ENCODE peak calls at places on chromosomes 6 and 20, in seven cellular contexts. One of them, this sample, is unnamed.

GRCh38 chr6:710601-711571 is 17.9 kb upstream of the EXOC2 start:
- DNase-seq in H9: peak; percentile 60
- DNase-seq in trophoblast cell: peak; percentile 52
- DNase-seq in neuronal stem cell: peak; percentile 32
- DNase-seq in mesendoderm: peak; percentile 53
- DNase-seq in IMR-90: peak; percentile 79
- DNase-seq in mesenchymal stem cell: peak; percentile 91
- DNase-seq in this sample: peak; percentile 75

GRCh38 chr6:161486326-161486725 is 212.5 kb upstream of the AGPAT4 start:
- DNase-seq in mesenchymal stem cell: peak; percentile 3
- DNase-seq in neuronal stem cell: no peak
- DNase-seq in trophoblast cell: peak; percentile 46
- DNase-seq in mesendoderm: peak; percentile 76
- DNase-seq in IMR-90: peak; percentile 30
- DNase-seq in H9: no peak
- DNase-seq in this sample: no peak

GRCh38 chr6:150566486-150566885 is 33.2 kb upstream of the PLEKHG1 start:
- DNase-seq in IMR-90: no peak
- DNase-seq in mesenchymal stem cell: no peak
- DNase-seq in trophoblast cell: no peak
- DNase-seq in mesendoderm: no peak
- DNase-seq in H9: no peak
- DNase-seq in neuronal stem cell: no peak
- DNase-seq in this sample: no peak

GRCh38 chr6:35080016-35080680 is 61.0 kb downstream of the TCP11 start:
- DNase-seq in trophoblast cell: no peak
- DNase-seq in IMR-90: no peak
- DNase-seq in neuronal stem cell: no peak
- DNase-seq in mesendoderm: no peak
- DNase-seq in mesenchymal stem cell: no peak
- DNase-seq in H9: no peak
- DNase-seq in this sample: no peak

GRCh38 chr6:113558966-113559365 is 298.2 kb upstream of the MARCKS start:
- DNase-seq in trophoblast cell: no peak
- DNase-seq in H9: no peak
- DNase-seq in mesenchymal stem cell: peak; percentile 58
- DNase-seq in IMR-90: peak; percentile 65
- DNase-seq in mesendoderm: no peak
- DNase-seq in neuronal stem cell: no peak
- DNase-seq in this sample: no peak

GRCh38 chr6:107666084-107666981 is 157.8 kb downstream of the SCML4 start:
- DNase-seq in mesendoderm: no peak
- DNase-seq in mesenchymal stem cell: peak; percentile 33
- DNase-seq in H9: no peak
- DNase-seq in neuronal stem cell: no peak
- DNase-seq in IMR-90: peak; percentile 87
- DNase-seq in trophoblast cell: no peak
- DNase-seq in this sample: no peak

GRCh38 chr6:170375661-170376060 is 69.1 kb downstream of the FAM120B start:
- DNase-seq in mesendoderm: no peak
- DNase-seq in mesenchymal stem cell: no peak
- DNase-seq in H9: no peak
- DNase-seq in trophoblast cell: no peak
- DNase-seq in IMR-90: no peak
- DNase-seq in neuronal stem cell: no peak
- DNase-seq in this sample: no peak

GRCh38 chr20:13035399-13036173 is 26.8 kb downstream of the SPTLC3 start:
- DNase-seq in mesendoderm: no peak
- DNase-seq in mesenchymal stem cell: no peak
- DNase-seq in trophoblast cell: no peak
- DNase-seq in IMR-90: no peak
- DNase-seq in neuronal stem cell: no peak
- DNase-seq in H9: no peak
- DNase-seq in this sample: no peak

GRCh38 chr6:159693894-159694545 is 979 bp upstream of the SOD2 start:
- DNase-seq in H9: peak; percentile 27
- DNase-seq in mesenchymal stem cell: peak; percentile 71
- DNase-seq in mesendoderm: peak; percentile 22
- DNase-seq in trophoblast cell: peak; percentile 43
- DNase-seq in neuronal stem cell: no peak
- DNase-seq in IMR-90: peak; percentile 36
- DNase-seq in this sample: no peak

GRCh38 chr20:13142143-13142542 is 78.9 kb upstream of the ISM1 start:
- DNase-seq in H9: no peak
- DNase-seq in mesendoderm: peak; percentile 22
- DNase-seq in IMR-90: no peak
- DNase-seq in neuronal stem cell: no peak
- DNase-seq in mesenchymal stem cell: no peak
- DNase-seq in trophoblast cell: no peak
- DNase-seq in this sample: no peak

GRCh38 chr20:53579581-53580375 is 13.9 kb downstream of the ZNF217 start:
- DNase-seq in trophoblast cell: peak; percentile 86
- DNase-seq in H9: no peak
- DNase-seq in neuronal stem cell: no peak
- DNase-seq in mesendoderm: no peak
- DNase-seq in IMR-90: peak; percentile 60
- DNase-seq in mesenchymal stem cell: peak; percentile 68
- DNase-seq in this sample: no peak

GRCh38 chr20:63290677-63291472 is 2.1 kb upstream of the COL20A1 start:
- DNase-seq in trophoblast cell: peak; percentile 66
- DNase-seq in mesenchymal stem cell: peak; percentile 46
- DNase-seq in mesendoderm: peak; percentile 63
- DNase-seq in H9: peak; percentile 85
- DNase-seq in IMR-90: peak; percentile 11
- DNase-seq in neuronal stem cell: peak; percentile 44
- DNase-seq in this sample: peak; percentile 98

GRCh38 chr20:62367136-62367482 is at the start of gene LAMA5:
- DNase-seq in mesenchymal stem cell: no peak
- DNase-seq in H9: peak; percentile 76
- DNase-seq in mesendoderm: peak; percentile 70
- DNase-seq in IMR-90: no peak
- DNase-seq in trophoblast cell: no peak
- DNase-seq in neuronal stem cell: peak; percentile 77
- DNase-seq in this sample: no peak

GRCh38 chr6:27281105-27281539 is 31.0 kb downstream of the POM121L2 start:
- DNase-seq in mesenchymal stem cell: no peak
- DNase-seq in mesendoderm: peak; percentile 43
- DNase-seq in trophoblast cell: peak; percentile 31
- DNase-seq in neuronal stem cell: no peak
- DNase-seq in IMR-90: no peak
- DNase-seq in H9: no peak
- DNase-seq in this sample: no peak

GRCh38 chr20:22939181-22939580 is 95.9 kb upstream of the SSTR4 start:
- DNase-seq in IMR-90: no peak
- DNase-seq in H9: no peak
- DNase-seq in mesenchymal stem cell: no peak
- DNase-seq in trophoblast cell: no peak
- DNase-seq in mesendoderm: no peak
- DNase-seq in neuronal stem cell: no peak
- DNase-seq in this sample: no peak

GRCh38 chr6:2857580-2858337 is 16.1 kb upstream of the SERPINB1 start:
- DNase-seq in mesenchymal stem cell: peak; percentile 60
- DNase-seq in trophoblast cell: peak; percentile 24
- DNase-seq in neuronal stem cell: no peak
- DNase-seq in IMR-90: peak; percentile 64
- DNase-seq in H9: no peak
- DNase-seq in mesendoderm: peak; percentile 78
- DNase-seq in this sample: no peak

GRCh38 chr20:2005831-2006426 is 12.1 kb upstream of the PDYN start:
- DNase-seq in trophoblast cell: peak; percentile 88
- DNase-seq in mesendoderm: peak; percentile 80
- DNase-seq in mesenchymal stem cell: peak; percentile 57
- DNase-seq in neuronal stem cell: peak; percentile 80
- DNase-seq in IMR-90: peak; percentile 45
- DNase-seq in H9: peak; percentile 78
- DNase-seq in this sample: peak; percentile 36

GRCh38 chr6:85389180-85389797 is 60.6 kb upstream of the NT5E start:
- DNase-seq in neuronal stem cell: no peak
- DNase-seq in mesenchymal stem cell: no peak
- DNase-seq in IMR-90: no peak
- DNase-seq in trophoblast cell: no peak
- DNase-seq in H9: no peak
- DNase-seq in mesendoderm: no peak
- DNase-seq in this sample: no peak

GRCh38 chr20:63969851-63970713 is at the start of gene ZNF512B:
- DNase-seq in mesendoderm: peak; percentile 72
- DNase-seq in trophoblast cell: peak; percentile 65
- DNase-seq in H9: peak; percentile 57
- DNase-seq in mesenchymal stem cell: peak; percentile 57
- DNase-seq in IMR-90: peak; percentile 50
- DNase-seq in neuronal stem cell: no peak
- DNase-seq in this sample: peak; percentile 82

DNA sequence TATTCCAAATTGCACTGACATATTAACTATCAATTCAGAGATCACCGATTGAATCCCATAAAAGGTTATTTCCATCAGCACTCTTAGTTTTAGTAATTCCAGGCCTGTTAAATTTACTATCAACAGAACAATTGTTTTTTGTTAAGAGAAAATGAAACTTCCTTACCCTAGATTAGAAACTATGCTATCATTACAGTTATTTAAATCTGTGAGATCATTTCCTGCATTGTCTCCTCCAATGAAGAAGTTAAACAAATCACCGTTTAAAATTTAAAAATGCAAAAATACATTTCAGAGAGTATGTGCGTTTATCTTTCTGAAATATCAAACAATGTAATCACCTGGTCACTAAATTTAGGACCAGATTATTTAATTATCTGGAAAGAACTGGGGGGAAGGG is 57.4 kb downstream of the HIVEP2 start:
- DNase-seq in trophoblast cell: no peak
- DNase-seq in mesenchymal stem cell: no peak
- DNase-seq in mesendoderm: no peak
- DNase-seq in H9: no peak
- DNase-seq in neuronal stem cell: no peak
- DNase-seq in IMR-90: no peak
- DNase-seq in this sample: no peak
- H2AK5ac ChIP-seq in trophoblast cell: no peak overlapping the region
- H2AK5ac ChIP-seq in mesenchymal stem cell: no peak overlapping the region
- H2AK5ac ChIP-seq in mesendoderm: no peak overlapping the region
- H2AK5ac ChIP-seq in H9: no peak overlapping the region
- H2AK5ac ChIP-seq in neuronal stem cell: no peak overlapping the region
- H2AK5ac ChIP-seq in IMR-90: no peak overlapping the region
- H2AK5ac ChIP-seq in this sample: no peak overlapping the region

DNA sequence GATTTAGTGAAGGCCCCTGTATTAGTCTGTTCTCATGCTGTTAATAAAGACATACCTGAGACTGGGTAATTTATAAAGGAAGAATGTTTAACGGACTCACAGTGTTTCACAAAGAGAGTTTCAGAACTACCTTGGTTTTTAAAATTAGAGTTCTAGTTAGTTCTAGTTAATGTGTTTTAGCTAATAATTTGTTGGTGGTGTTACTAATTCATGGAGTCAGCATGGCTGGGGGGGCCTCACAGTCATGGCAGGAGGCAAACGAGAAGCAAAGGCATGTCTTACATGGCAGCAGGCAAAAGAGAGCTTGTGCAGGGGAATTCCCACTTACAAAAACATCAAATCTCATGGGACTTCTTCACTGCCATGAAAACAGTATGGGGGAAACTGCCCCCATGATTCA is 12.0 kb upstream of the SLC17A3 start:
- DNase-seq in mesenchymal stem cell: no peak
- DNase-seq in H9: no peak
- DNase-seq in trophoblast cell: no peak
- DNase-seq in IMR-90: no peak
- DNase-seq in mesendoderm: no peak
- DNase-seq in neuronal stem cell: no peak
- DNase-seq in this sample: no peak
- H2AK5ac ChIP-seq in mesenchymal stem cell: no peak overlapping the region
- H2AK5ac ChIP-seq in H9: no peak overlapping the region
- H2AK5ac ChIP-seq in trophoblast cell: no peak overlapping the region
- H2AK5ac ChIP-seq in IMR-90: no peak overlapping the region
- H2AK5ac ChIP-seq in mesendoderm: no peak overlapping the region
- H2AK5ac ChIP-seq in neuronal stem cell: no peak overlapping the region
- H2AK5ac ChIP-seq in this sample: no peak overlapping the region

DNA sequence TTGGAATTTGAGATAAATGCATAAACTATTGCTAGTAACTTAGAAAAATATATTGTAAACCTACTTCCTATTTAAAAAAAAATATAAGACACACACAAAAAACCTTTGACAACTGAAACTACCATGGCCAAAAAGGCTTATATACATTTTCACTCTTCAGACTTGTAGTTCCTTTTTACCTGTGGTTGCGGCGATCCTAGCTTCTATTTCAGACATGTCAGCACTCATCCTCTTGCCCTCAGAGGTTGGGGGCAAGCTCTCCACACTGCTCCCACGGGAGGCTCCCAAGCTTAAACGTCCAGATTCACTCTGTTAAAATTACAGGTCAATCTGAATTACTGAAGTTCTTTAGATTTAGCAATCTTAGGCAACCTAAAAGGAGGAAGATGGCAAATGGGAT is 39.8 kb downstream of the MAP3K7 start:
- DNase-seq in neuronal stem cell: no peak
- DNase-seq in mesendoderm: no peak
- DNase-seq in trophoblast cell: no peak
- DNase-seq in H9: no peak
- DNase-seq in mesenchymal stem cell: no peak
- DNase-seq in IMR-90: no peak
- DNase-seq in this sample: no peak
- H2AK5ac ChIP-seq in neuronal stem cell: no peak overlapping the region
- H2AK5ac ChIP-seq in mesendoderm: no peak overlapping the region
- H2AK5ac ChIP-seq in trophoblast cell: no peak overlapping the region
- H2AK5ac ChIP-seq in H9: no peak overlapping the region
- H2AK5ac ChIP-seq in mesenchymal stem cell: no peak overlapping the region
- H2AK5ac ChIP-seq in IMR-90: no peak overlapping the region
- H2AK5ac ChIP-seq in this sample: no peak overlapping the region

GRCh38 chr20:38406476-38406875 is 28.7 kb downstream of the SNHG17 start:
- DNase-seq in trophoblast cell: no peak
- DNase-seq in H9: no peak
- DNase-seq in IMR-90: no peak
- DNase-seq in mesendoderm: no peak
- DNase-seq in mesenchymal stem cell: no peak
- DNase-seq in neuronal stem cell: no peak
- DNase-seq in this sample: no peak

GRCh38 chr20:38402089-38402488 is 33.0 kb downstream of the SNHG17 start:
- DNase-seq in trophoblast cell: no peak
- DNase-seq in neuronal stem cell: no peak
- DNase-seq in H9: no peak
- DNase-seq in mesenchymal stem cell: no peak
- DNase-seq in mesendoderm: no peak
- DNase-seq in IMR-90: no peak
- DNase-seq in this sample: no peak

GRCh38 chr20:38407321-38407720 is 27.8 kb downstream of the SNHG17 start:
- DNase-seq in trophoblast cell: no peak
- DNase-seq in mesenchymal stem cell: no peak
- DNase-seq in IMR-90: no peak
- DNase-seq in H9: no peak
- DNase-seq in mesendoderm: no peak
- DNase-seq in neuronal stem cell: no peak
- DNase-seq in this sample: no peak

GRCh38 chr20:38404016-38404415 is 31.1 kb downstream of the SNHG17 start:
- DNase-seq in trophoblast cell: no peak
- DNase-seq in mesenchymal stem cell: no peak
- DNase-seq in neuronal stem cell: no peak
- DNase-seq in IMR-90: no peak
- DNase-seq in H9: no peak
- DNase-seq in mesendoderm: no peak
- DNase-seq in this sample: no peak

DNA sequence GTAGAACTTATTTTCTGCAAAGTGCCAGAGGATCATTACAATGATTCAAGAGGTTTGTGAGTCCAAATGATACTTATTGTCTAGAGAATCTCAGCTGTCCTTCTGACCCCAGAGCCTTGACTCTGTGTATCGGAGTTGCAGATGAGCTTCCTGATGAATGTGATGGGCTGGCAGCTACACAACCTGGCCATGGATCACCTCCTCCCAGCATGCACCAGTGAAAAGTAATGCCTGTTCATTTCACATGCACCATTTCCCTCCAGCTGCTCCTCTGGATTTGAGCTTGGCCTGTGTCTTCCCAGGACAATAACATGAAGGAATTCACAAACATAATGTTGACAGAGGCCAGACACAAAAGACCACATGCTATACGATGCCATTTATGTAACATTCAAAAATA is 30.0 kb downstream of the SNHG17 start:
- DNase-seq in trophoblast cell: no peak
- DNase-seq in neuronal stem cell: no peak
- DNase-seq in IMR-90: no peak
- DNase-seq in H9: no peak
- DNase-seq in mesendoderm: no peak
- DNase-seq in mesenchymal stem cell: no peak
- DNase-seq in this sample: no peak
- H2AK5ac ChIP-seq in trophoblast cell: no peak overlapping the region
- H2AK5ac ChIP-seq in neuronal stem cell: no peak overlapping the region
- H2AK5ac ChIP-seq in IMR-90: no peak overlapping the region
- H2AK5ac ChIP-seq in H9: no peak overlapping the region
- H2AK5ac ChIP-seq in mesendoderm: no peak overlapping the region
- H2AK5ac ChIP-seq in mesenchymal stem cell: no peak overlapping the region
- H2AK5ac ChIP-seq in this sample: no peak overlapping the region